ENCODE peak calls at places on chromosome 4, in four cellular contexts. H is NCI-H1694 treated with DMSO at 0.1 percent for 48 hours; V is AG04449; J is activated CD4-positive, alpha-beta T cell treated with anti-CD3 and anti-CD28 coated beads for 24 hours. X is an unnamed sample.

GRCh38 chr4:26206339-26206738 is 114.5 kb upstream of the RBPJ start:
- DNase-seq in H (no peak), V (peak), J (no peak), X (no peak)

GRCh38 chr4:105520819-105521790 is 31.3 kb upstream of the ARHGEF38 start:
- DNase-seq in H (peak), V (peak), J (no peak), X (no peak)

GRCh38 chr4:86661006-86661405 is 66.9 kb downstream of the PTPN13 start:
- DNase-seq in H (no peak), V (no peak), J (no peak), X (no peak)

GRCh38 chr4:128461300-128462103 is 173.9 kb upstream of the PGRMC2 start:
- DNase-seq in H (no peak), V (peak), J (no peak), X (no peak)

GRCh38 chr4:169089004-169089403 is 78.9 kb upstream of the CBR4 start:
- DNase-seq in H (no peak), V (no peak), J (no peak), X (no peak)

GRCh38 chr4:164438321-164438720 is 315.6 kb upstream of the SMIM31 start:
- DNase-seq in H (no peak), V (no peak), J (no peak), X (no peak)

GRCh38 chr4:112153222-112153791 is 8.1 kb downstream of the FAM241A start:
- DNase-seq in H (no peak), V (no peak), J (no peak), X (no peak)

GRCh38 chr4:98519268-98519993 is 139.0 kb downstream of the TSPAN5 start:
- DNase-seq in H (no peak), V (no peak), J (no peak), X (no peak)

GRCh38 chr4:129346760-129347159 is 250.8 kb downstream of the C4orf33 start:
- DNase-seq in H (no peak), V (no peak), J (no peak), X (no peak)

GRCh38 chr4:186192068-186192751 is 843 bp downstream of the CYP4V2 start:
- DNase-seq in H (no peak), V (no peak), J (peak), X (no peak)

GRCh38 chr4:18052158-18052557 is 30.6 kb upstream of the LCORL start:
- DNase-seq in H (no peak), V (no peak), J (no peak), X (no peak)

GRCh38 chr4:159446266-159446976 is 343.5 kb downstream of the RAPGEF2 start:
- DNase-seq in H (peak), V (peak), J (no peak), X (peak)

GRCh38 chr4:154545689-154546088 is 4.5 kb downstream of the PLRG1 start:
- DNase-seq in H (no peak), V (no peak), J (no peak), X (no peak)

GRCh38 chr4:10889819-10890218 is 205.3 kb upstream of the CLNK start:
- DNase-seq in H (no peak), V (no peak), J (no peak), X (no peak)

GRCh38 chr4:165766976-165767375 is 106.1 kb upstream of the TLL1 start:
- DNase-seq in H (no peak), V (no peak), J (no peak), X (no peak)

GRCh38 chr4:153519677-153520076 is 53.5 kb downstream of the TMEM131L start:
- DNase-seq in H (no peak), V (no peak), J (no peak), X (no peak)

GRCh38 chr4:173990879-173991231 is 292.6 kb downstream of the FBXO8 start:
- DNase-seq in H (no peak), V (no peak), J (no peak), X (no peak)

GRCh38 chr4:76690091-76690905 is 207.6 kb downstream of the SOWAHB start:
- DNase-seq in H (no peak), V (no peak), J (no peak), X (no peak)